ENCODE peak calls at places on chromosomes 2 and 18, in five cellular contexts. P is Peyer's patch, S is cardiac muscle cell, Z is kidney, T is K562. E is an unnamed sample. For H3K4me1, the result is how much of the 10 kb centered on the place peaks cover.

GRCh38 chr2:120246546-120247300 is 5.9 kb upstream of the RALB start:
- DNase-seq in T (no peak), P (peak), Z (no peak), S (no peak), E (peak)

GRCh38 chr18:23468753-23469459 is 15.8 kb downstream of the RIOK3 start:
- DNase-seq in S (no peak), P (no peak), Z (no peak), T (no peak), E (no peak)

GRCh38 chr18:38930881-38931753 is 1365.5 kb upstream of the CELF4 start:
- DNase-seq in P (no peak), S (no peak), Z (no peak), T (no peak), E (no peak)

GRCh38 chr2:584863-585823 is 92.1 kb downstream of the TMEM18 start:
- DNase-seq in S (peak), P (no peak), Z (no peak), T (no peak), E (no peak)

GRCh38 chr2:69060938-69061501 is 48.0 kb downstream of the ANTXR1 start:
- DNase-seq in P (no peak), T (no peak), Z (no peak), S (no peak), E (no peak)

GRCh38 chr2:176664478-176664877 is 395.2 kb downstream of the MTX2 start:
- DNase-seq in S (no peak), T (no peak), Z (no peak), P (no peak), E (no peak)

GRCh38 chr2:151357359-151357758 is at the start of gene TNFAIP6:
- DNase-seq in T (no peak), P (no peak), Z (no peak), S (no peak), E (no peak)

GRCh38 chr2:182636694-182637093 is 79.4 kb upstream of the DNAJC10 start:
- DNase-seq in S (peak), P (no peak), Z (no peak), T (no peak), E (no peak)

GRCh38 chr2:170217778-170218251 is 39.9 kb downstream of the MYO3B start:
- DNase-seq in P (no peak), Z (no peak), S (no peak), T (no peak), E (no peak)

GRCh38 chr2:237600205-237600846 is 9.8 kb upstream of the RAB17 start:
- DNase-seq in S (no peak), Z (peak), T (no peak), P (no peak), E (peak)

GRCh38 chr2:50225021-50225928 is 806.7 kb downstream of the NRXN1 start:
- DNase-seq in S (no peak), T (no peak), P (no peak), Z (no peak), E (no peak)

GRCh38 chr18:48947583-48947982 is 3.2 kb downstream of the SMAD7 start:
- DNase-seq in P (no peak), S (no peak), T (no peak), Z (peak), E (no peak)

DNA sequence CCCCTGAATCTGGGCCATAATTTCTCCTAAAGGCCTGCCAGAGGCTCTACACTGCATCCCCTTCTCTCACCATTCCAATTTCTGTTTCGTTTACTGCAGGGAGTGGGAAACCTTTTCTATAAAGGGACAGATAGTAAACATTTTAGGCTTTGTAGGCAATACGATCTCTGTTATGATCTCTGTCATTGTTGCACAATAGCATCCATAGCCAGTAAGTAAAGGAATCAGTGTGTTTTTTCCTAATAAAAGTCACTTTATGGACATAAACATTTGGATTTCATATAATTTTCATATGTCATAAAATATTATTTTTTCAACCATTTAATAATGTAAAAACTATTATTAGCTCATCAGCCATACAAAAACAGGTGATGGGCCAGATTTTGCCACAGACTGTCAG is 531.7 kb downstream of the DSC3 start:
- DNase-seq in S (no peak), P (no peak), Z (no peak), T (no peak), E (no peak)
- H3K27ac ChIP-seq in S (no peak), P (no peak), Z (no peak), T (no peak), E (no peak)

GRCh38 chr18:79403723-79404566 is 8.2 kb downstream of the NFATC1 start:
- DNase-seq in S (no peak), Z (peak), P (peak), T (no peak), E (peak)

GRCh38 chr18:79406708-79407107 is 11.0 kb downstream of the NFATC1 start:
- DNase-seq in T (no peak), P (peak), Z (peak), S (no peak), E (no peak)

GRCh38 chr18:79405019-79405780 is 9.5 kb downstream of the NFATC1 start:
- DNase-seq in Z (peak), T (no peak), P (peak), S (no peak), E (no peak)

GRCh38 chr18:79404567-79404910 is 8.8 kb downstream of the NFATC1 start:
- DNase-seq in S (no peak), Z (peak), T (no peak), P (peak), E (peak)

DNA sequence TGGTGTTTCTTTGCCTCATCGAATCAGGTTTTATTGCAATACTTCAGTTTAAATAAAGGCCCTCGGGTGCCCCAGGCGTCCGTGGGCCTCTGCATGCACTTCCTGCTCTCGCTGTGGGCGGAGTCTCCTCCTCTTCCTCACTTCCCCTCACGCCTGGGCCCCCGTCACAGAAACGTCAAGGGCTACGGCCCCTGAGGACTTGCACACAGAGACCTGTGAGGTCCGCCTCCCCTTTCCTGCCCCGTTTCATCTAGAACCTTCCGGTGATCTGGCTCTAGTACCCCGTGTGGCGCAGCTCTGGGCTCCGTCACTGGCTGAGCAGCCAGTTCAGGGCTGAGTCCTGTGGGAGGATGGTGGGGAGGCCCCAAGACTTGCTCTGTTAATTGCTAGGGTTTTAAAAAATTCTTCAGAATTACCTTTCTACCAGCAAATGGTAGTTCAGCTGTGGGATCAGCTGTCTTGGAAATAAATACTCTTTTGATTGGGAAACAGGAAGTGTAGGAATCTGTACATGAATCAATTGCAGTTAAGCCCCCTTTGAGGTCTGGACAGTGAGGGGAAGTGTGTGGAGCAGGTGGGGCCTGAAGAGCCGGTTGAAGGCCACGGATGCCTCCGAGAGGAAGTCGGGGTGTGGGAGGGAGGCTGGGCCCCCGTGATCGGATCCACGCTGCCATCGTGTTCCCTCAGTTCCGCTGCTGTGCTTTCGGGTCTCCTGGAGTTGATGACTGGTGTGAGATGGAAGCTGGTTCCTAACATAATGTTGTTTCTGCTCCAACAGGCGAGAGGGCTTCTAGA is 10.2 kb downstream of the NFATC1 start:
- DNase-seq in T (no peak), P (peak), Z (peak), S (no peak), E (peak)
- H3K4me3 ChIP-seq in T (no peak), P (peak), Z (no peak), S (no peak), E (no peak)

DNA sequence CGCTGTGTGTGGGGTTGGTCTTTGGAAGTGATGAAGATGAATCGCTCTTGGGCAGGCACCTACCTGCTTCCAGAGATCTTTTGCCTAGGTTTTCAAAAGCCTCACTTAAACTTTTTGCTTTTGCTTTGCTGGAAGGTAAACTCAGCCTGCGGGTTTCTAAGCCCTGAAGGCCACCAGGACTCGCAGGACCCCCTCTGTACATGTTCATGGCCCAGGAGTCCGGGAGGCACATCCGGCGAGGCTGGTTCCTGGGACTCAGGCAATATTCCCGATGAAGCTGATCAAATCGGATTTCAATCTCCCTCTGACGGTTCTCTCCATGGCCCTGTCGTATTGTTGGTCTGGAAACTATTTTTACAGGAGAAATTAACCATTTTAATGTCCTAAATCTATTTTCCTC is 13.2 kb downstream of the HJURP start:
- DNase-seq in Z (no peak), S (no peak), P (no peak), T (no peak), E (no peak)
- H3K4me1 ChIP-seq in Z (under half), S (under half), P (under half), T (under half), E (under half)

DNA sequence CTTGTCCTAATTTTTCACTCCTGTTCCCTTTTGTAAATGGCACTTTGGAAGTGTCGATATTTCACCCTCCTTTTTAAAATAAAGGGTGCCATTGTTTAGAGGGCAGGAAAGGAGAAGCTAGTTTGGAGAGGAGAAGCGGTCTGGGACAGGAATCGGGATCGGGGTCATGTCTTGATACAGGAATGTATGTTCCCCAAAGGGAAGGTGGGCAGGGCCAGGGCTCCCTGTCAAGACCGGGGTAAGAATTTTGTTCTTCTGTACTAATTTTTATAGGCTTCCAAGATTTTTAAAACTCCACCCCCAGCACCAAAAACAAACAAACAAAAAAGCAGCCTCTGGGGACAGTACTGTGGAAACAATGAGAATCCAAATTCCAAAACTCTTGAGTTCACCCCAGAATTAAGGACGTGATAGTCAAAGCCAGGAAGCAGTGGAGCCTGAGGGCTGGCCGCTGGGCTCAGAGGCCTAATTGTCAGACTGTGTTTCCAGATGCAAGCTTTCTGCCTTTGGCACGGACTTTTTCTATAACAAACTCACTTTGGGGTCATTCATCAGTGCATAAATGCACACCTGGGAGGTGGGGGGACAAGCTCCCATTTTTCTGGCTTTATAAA is 250.4 kb upstream of the SIX2 start:
- DNase-seq in P (no peak), Z (no peak), T (no peak), S (no peak), E (no peak)
- H3K27ac ChIP-seq in P (no peak), Z (no peak), T (no peak), S (no peak), E (no peak)

DNA sequence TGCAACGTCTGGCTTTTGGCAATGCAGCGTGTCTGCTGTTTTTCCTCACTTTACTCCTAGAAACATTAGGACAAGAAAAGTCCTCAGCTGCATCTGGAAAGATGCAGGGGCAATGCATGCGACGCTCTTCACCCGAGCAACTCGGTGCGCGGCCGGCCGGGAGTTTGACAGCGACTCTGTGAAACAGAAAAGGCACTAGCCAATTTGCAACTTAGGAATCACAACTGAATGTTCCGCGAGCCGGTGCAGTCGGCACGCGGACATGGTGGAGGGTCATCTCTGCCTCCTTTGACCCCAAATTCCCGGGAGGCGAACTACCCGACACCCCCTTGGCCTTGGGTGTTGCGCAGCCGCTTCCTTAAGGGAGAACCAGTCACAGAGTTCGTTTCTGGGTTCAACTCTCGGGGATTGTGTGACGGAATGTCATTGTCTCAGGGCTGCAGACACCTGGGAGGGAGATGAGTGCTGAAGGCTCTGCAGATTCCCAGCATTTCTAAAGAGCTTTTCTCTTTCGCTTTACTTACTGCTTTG is 9.8 kb downstream of the NR4A2 start:
- DNase-seq in S (peak), T (no peak), P (no peak), Z (no peak), E (no peak)
- H3K4me3 ChIP-seq in S (peak), T (no peak), P (no peak), Z (no peak), E (no peak)

GRCh38 chr18:59664329-59664728 is 32.9 kb downstream of the CCBE1 start:
- DNase-seq in S (no peak), T (no peak), Z (no peak), P (no peak), E (no peak)
- H3K4me1 ChIP-seq in S (under half), T (under half), Z (under half), P (under half), E (under half)